ENCODE peak calls at places on chromosomes 2 and 18, in six cellular contexts. Q, R, E, H, W and Z are unnamed samples.
A peak's percentile ranks its signal among the peaks of the same experiment; 100 is the strongest.

GRCh38 chr2:53801547-53801946 is 14.7 kb downstream of the ERLEC1 start:
- DNase-seq in R (no peak), E (no peak), H (no peak), W (no peak), Q (no peak), Z (no peak)

GRCh38 chr18:79738565-79739439 is 58.9 kb upstream of the KCNG2 start:
- DNase-seq in R (no peak), H (no peak), W (no peak), Q (no peak), E (peak; percentile 21), Z (no peak)

GRCh38 chr18:2971741-2972552 is 41.0 kb downstream of the LPIN2 start:
- DNase-seq in W (no peak), R (peak; percentile 51), Q (no peak), H (no peak), E (peak; percentile 58), Z (no peak)

GRCh38 chr2:31271851-31272267 is 37.9 kb downstream of the EHD3 start:
- DNase-seq in W (no peak), R (no peak), E (no peak), H (no peak), Q (no peak), Z (no peak)

GRCh38 chr18:9629709-9630108 is 15.3 kb upstream of the PPP4R1 start:
- DNase-seq in W (no peak), R (no peak), H (no peak), Q (no peak), E (no peak), Z (no peak)

GRCh38 chr2:65746919-65747678 is 314.7 kb upstream of the SPRED2 start:
- DNase-seq in H (no peak), R (no peak), E (no peak), W (peak; percentile 7), Q (peak; percentile 18), Z (no peak)

GRCh38 chr2:41920812-41921211 is 127.0 kb upstream of the PKDCC start:
- DNase-seq in W (no peak), R (no peak), Q (no peak), H (no peak), E (no peak), Z (no peak)

GRCh38 chr18:77250501-77250925 is 865 bp downstream of the GALR1 start:
- DNase-seq in Q (peak; percentile 38), E (no peak), W (no peak), H (no peak), R (no peak), Z (peak; percentile 22)

GRCh38 chr2:19362652-19363473 is 4.4 kb upstream of the OSR1 start:
- DNase-seq in Q (peak; percentile 71), R (peak; percentile 58), E (peak; percentile 79), W (peak; percentile 86), H (peak; percentile 79), Z (peak; percentile 80)

GRCh38 chr2:111904726-111905476 is 6.5 kb downstream of the MERTK start:
- DNase-seq in R (no peak), W (no peak), E (no peak), H (no peak), Q (no peak), Z (no peak)

GRCh38 chr2:163800889-163801498 is 65.2 kb upstream of the FIGN start:
- DNase-seq in Q (no peak), W (peak; percentile 51), H (peak; percentile 2), R (no peak), E (no peak), Z (no peak)

GRCh38 chr2:200454839-200455801 is 54.7 kb downstream of the KCTD18 start:
- DNase-seq in H (no peak), E (no peak), R (no peak), W (no peak), Q (no peak), Z (no peak)

GRCh38 chr2:25301453-25302352 is 40.0 kb downstream of the DNMT3A start:
- DNase-seq in W (no peak), Q (no peak), E (peak; percentile 37), R (no peak), H (no peak), Z (no peak)

GRCh38 chr2:20608666-20609348 is 42.1 kb downstream of the HS1BP3 start:
- DNase-seq in R (peak; percentile 9), Q (no peak), H (no peak), W (no peak), E (no peak), Z (no peak)

GRCh38 chr2:237662671-237663093 is 35.3 kb downstream of the LRRFIP1 start:
- DNase-seq in R (peak; percentile 92), H (peak; percentile 55), E (peak; percentile 93), W (peak; percentile 84), Q (peak; percentile 93), Z (peak; percentile 68)

DNA sequence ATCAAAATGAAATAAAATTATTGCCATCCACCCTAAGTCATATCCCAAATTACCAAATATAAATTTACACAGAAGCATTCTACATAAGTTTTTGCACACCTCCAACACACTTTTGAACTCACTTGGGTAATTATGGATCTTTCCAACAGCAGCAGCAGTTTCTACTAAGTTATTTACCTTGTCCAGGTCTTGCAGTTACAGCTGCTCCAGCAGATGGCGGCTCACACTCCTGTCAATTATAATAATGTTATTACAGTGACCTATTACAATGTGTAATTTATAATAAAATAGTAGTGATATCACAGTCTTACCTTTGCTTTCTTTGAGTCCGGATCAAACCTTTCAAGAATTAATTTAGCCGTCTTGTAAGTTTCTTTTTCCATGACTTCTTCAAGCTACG is 37.9 kb downstream of the LNPK start:
- DNase-seq in W (no peak), E (no peak), H (no peak), Q (no peak), R (no peak), Z (no peak)
- TF ChIP-seq CTCF in W (no peak), E (no peak), H (no peak), Q (no peak), R (no peak), Z (no peak)

GRCh38 chr2:182672471-182673165 is 43.4 kb upstream of the DNAJC10 start:
- DNase-seq in R (no peak), E (no peak), W (peak; percentile 8), Q (no peak), H (no peak), Z (no peak)

GRCh38 chr2:182664212-182664611 is 51.8 kb upstream of the DNAJC10 start:
- DNase-seq in R (no peak), Q (no peak), H (no peak), W (no peak), E (no peak), Z (no peak)

GRCh38 chr2:182667321-182667695 is 48.7 kb upstream of the DNAJC10 start:
- DNase-seq in Q (no peak), W (no peak), H (no peak), E (no peak), R (no peak), Z (no peak)

GRCh38 chr2:182668671-182669070 is 47.4 kb upstream of the DNAJC10 start:
- DNase-seq in R (no peak), H (no peak), W (no peak), E (no peak), Q (no peak), Z (no peak)

DNA sequence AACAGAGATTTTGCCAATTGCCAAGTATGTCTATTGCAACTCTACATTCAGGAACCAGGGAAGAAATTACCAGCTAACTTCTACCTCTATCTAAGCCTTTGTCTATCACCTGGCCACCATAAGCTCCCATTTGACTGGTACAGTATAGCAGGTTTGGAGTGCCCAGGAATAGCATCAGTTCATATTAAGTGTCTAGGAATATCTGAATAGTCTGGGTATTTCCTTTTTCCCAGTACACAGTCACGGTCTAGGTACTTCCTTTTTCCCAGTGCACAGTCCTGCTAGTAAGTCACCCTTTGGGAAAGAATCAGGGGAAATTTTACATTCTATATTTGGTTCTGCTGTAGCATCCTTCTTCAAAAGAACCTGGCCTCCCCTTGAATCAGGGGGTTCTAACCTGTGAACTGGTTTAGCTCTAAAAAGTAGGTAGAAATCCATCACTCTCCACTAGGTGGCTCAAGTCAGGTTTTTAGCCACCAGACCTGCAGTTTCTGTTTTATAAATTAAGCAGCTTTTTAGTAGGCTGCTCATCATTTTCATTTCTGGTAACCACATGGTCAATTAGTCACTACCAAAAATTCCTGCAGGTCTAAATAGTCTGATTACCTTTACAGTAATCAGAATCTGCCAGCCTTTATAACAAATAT is 49.3 kb upstream of the DNAJC10 start:
- DNase-seq in E (no peak), W (peak; percentile 32), R (no peak), Q (no peak), H (no peak), Z (no peak)
- TF ChIP-seq CTCF in E (peak; percentile 30), W (peak; percentile 65), R (no peak), Q (peak; percentile 33), H (peak; percentile 68), Z (peak; percentile 55)

GRCh38 chr2:113965644-113966043 is 75.8 kb downstream of the ACTR3 start:
- DNase-seq in H (peak; percentile 30), Q (peak; percentile 26), W (peak; percentile 54), R (no peak), E (no peak), Z (peak; percentile 54)

GRCh38 chr2:113965228-113965627 is 75.3 kb downstream of the ACTR3 start:
- DNase-seq in H (no peak), Q (no peak), R (no peak), W (no peak), E (no peak), Z (no peak)

GRCh38 chr2:113964436-113964835 is 74.5 kb downstream of the ACTR3 start:
- DNase-seq in H (no peak), R (no peak), E (no peak), Q (no peak), W (no peak), Z (no peak)

GRCh38 chr2:113962692-113963480 is 73.0 kb downstream of the ACTR3 start:
- DNase-seq in E (no peak), R (no peak), Q (no peak), W (no peak), H (no peak), Z (no peak)

GRCh38 chr2:113963965-113964364 is 74.1 kb downstream of the ACTR3 start:
- DNase-seq in R (no peak), W (no peak), H (no peak), Q (no peak), E (no peak), Z (no peak)
- TF ChIP-seq CTCF in R (no peak), W (no peak), H (no peak), Q (no peak), E (no peak), Z (no peak)

DNA sequence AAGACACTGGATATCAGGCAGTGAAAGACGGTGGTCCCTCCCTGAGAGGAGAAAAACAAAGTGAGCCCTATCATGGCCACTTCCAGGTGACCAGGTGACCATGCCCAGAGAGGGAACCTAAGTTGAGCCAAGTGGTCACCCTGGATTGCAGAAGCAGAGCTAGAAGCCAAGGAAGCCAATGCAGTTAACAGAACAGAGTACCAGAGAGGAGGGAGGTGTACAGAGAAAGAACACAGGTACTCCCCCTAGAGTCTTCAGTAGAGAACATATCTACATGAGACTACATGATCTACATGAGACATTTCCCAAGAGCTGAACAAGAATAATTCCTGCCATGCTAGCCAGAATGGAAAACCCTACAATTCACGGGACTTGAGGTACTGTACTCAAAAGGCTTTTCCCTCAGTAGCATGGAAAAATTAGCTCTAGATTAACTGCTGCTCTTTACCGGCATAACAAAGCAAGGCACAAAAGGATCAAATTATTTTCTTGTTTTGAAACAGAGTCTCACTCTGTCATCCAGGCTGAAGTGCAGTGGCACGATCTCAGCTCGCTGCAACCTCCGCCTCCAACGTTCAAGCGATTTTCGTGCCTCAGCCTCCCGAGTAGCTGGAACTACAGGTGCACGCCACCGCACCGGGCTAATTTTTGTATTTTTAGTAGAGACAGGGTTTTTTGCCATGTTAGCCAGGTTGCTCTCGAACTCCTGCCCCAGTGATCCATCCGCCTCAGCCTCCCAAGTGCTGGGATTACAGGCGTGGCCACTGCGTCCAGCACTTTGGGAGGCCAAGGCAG is 23.5 kb downstream of the ROCK2 start:
- DNase-seq in E (no peak), Q (no peak), R (peak; percentile 40), H (no peak), W (no peak), Z (no peak)
- TF ChIP-seq CTCF in E (no peak), Q (no peak), R (no peak), H (no peak), W (no peak), Z (no peak)